ENCODE peak calls at places on chromosome 15, in five cellular contexts. Z is NT2/D1, J is glutamatergic neuron, C is EH, K is WTC11. M is an unnamed sample.

GRCh38 chr15:31341036-31341435 is 14.4 kb downstream of the KLF13 start:
- DNase-seq in C (no peak), K (no peak), J (no peak), Z (no peak), M (no peak)

GRCh38 chr15:25739687-25740121 is 123.4 kb downstream of the ATP10A start:
- DNase-seq in C (peak; percentile 65), K (peak; percentile 36), Z (peak; percentile 9), J (no peak), M (peak; percentile 53)

GRCh38 chr15:68187559-68187958 is 17.6 kb downstream of the CALML4 start:
- DNase-seq in J (no peak), Z (no peak), K (no peak), C (peak; percentile 88), M (no peak)

GRCh38 chr15:74458473-74458872 is 2.5 kb downstream of the UBL7 start:
- DNase-seq in J (no peak), K (no peak), Z (no peak), C (no peak), M (no peak)

GRCh38 chr15:59791646-59792208 is 102.6 kb upstream of the BNIP2 start:
- DNase-seq in C (no peak), J (no peak), K (no peak), Z (no peak), M (no peak)

GRCh38 chr15:50997371-50998051 is 89.0 kb downstream of the AP4E1 start:
- DNase-seq in Z (no peak), J (no peak), C (no peak), K (no peak), M (no peak)

GRCh38 chr15:101542306-101543025 is 53.0 kb upstream of the PCSK6 start:
- DNase-seq in C (no peak), J (no peak), Z (no peak), K (no peak), M (peak; percentile 34)

GRCh38 chr15:52200831-52201365 is 9.7 kb upstream of the GNB5 start:
- DNase-seq in K (no peak), C (peak; percentile 18), Z (no peak), J (no peak), M (no peak)

GRCh38 chr15:23857028-23857641 is 170.0 kb upstream of the NDN start:
- DNase-seq in K (peak; percentile 69), C (no peak), Z (peak; percentile 50), J (peak; percentile 82), M (peak; percentile 57)

GRCh38 chr15:29827421-29827820 is 5.2 kb upstream of the TJP1 start:
- DNase-seq in C (no peak), K (no peak), Z (no peak), J (peak; percentile 42), M (no peak)

GRCh38 chr15:100093211-100094126 is 248.3 kb downstream of the ADAMTS17 start:
- DNase-seq in Z (no peak), K (no peak), C (no peak), J (no peak), M (no peak)

GRCh38 chr15:81642451-81642990 is 268.5 kb upstream of the TMC3 start:
- DNase-seq in K (no peak), Z (no peak), J (no peak), C (peak; percentile 40), M (no peak)

M was measured in H9.